ENCODE peak calls at places on chromosomes 6 and 20, in seven cellular contexts. One of them, this sample, is unnamed.

GRCh38 chr6:49205526-49205925 is 257.5 kb downstream of the MMUT start:
- DNase-seq in NCI-H345: no peak
- DNase-seq in cardiac fibroblast: no peak
- DNase-seq in A549: no peak
- DNase-seq in T-helper 2 cell: no peak
- DNase-seq in NCI-H748 treated with DMSO at 0.1 percent for 48 hours: peak
- DNase-seq in stimulated activated naive CD4-positive, alpha-beta T cell: no peak
- DNase-seq in this sample: no peak

GRCh38 chr20:10280016-10280908 is 61.6 kb downstream of the SNAP25 start:
- DNase-seq in NCI-H345: no peak
- DNase-seq in cardiac fibroblast: no peak
- DNase-seq in A549: no peak
- DNase-seq in T-helper 2 cell: no peak
- DNase-seq in NCI-H748 treated with DMSO at 0.1 percent for 48 hours: no peak
- DNase-seq in stimulated activated naive CD4-positive, alpha-beta T cell: no peak
- DNase-seq in this sample: no peak

GRCh38 chr6:133236898-133237297 is 4.3 kb upstream of the EYA4 start:
- DNase-seq in NCI-H345: no peak
- DNase-seq in cardiac fibroblast: peak
- DNase-seq in A549: peak
- DNase-seq in T-helper 2 cell: no peak
- DNase-seq in NCI-H748 treated with DMSO at 0.1 percent for 48 hours: no peak
- DNase-seq in stimulated activated naive CD4-positive, alpha-beta T cell: no peak
- DNase-seq in this sample: no peak

GRCh38 chr6:43128926-43129325 is 42.1 kb upstream of the SRF start:
- DNase-seq in NCI-H345: no peak
- DNase-seq in cardiac fibroblast: no peak
- DNase-seq in A549: no peak
- DNase-seq in T-helper 2 cell: no peak
- DNase-seq in NCI-H748 treated with DMSO at 0.1 percent for 48 hours: no peak
- DNase-seq in stimulated activated naive CD4-positive, alpha-beta T cell: no peak
- DNase-seq in this sample: no peak

GRCh38 chr20:44399446-44399845 is 43.9 kb downstream of the HNF4A start:
- DNase-seq in NCI-H345: no peak
- DNase-seq in cardiac fibroblast: no peak
- DNase-seq in A549: no peak
- DNase-seq in T-helper 2 cell: no peak
- DNase-seq in NCI-H748 treated with DMSO at 0.1 percent for 48 hours: no peak
- DNase-seq in stimulated activated naive CD4-positive, alpha-beta T cell: no peak
- DNase-seq in this sample: no peak

GRCh38 chr6:34062156-34062555 is 83.7 kb downstream of the GRM4 start:
- DNase-seq in NCI-H345: no peak
- DNase-seq in cardiac fibroblast: no peak
- DNase-seq in A549: no peak
- DNase-seq in T-helper 2 cell: no peak
- DNase-seq in NCI-H748 treated with DMSO at 0.1 percent for 48 hours: no peak
- DNase-seq in stimulated activated naive CD4-positive, alpha-beta T cell: no peak
- DNase-seq in this sample: no peak

GRCh38 chr6:136607204-136607931 is 57.1 kb upstream of the MAP7 start:
- DNase-seq in NCI-H345: peak
- DNase-seq in cardiac fibroblast: peak
- DNase-seq in A549: no peak
- DNase-seq in T-helper 2 cell: no peak
- DNase-seq in NCI-H748 treated with DMSO at 0.1 percent for 48 hours: peak
- DNase-seq in stimulated activated naive CD4-positive, alpha-beta T cell: no peak
- DNase-seq in this sample: no peak

GRCh38 chr20:43536041-43536816 is 22.6 kb upstream of the SGK2 start:
- DNase-seq in NCI-H345: no peak
- DNase-seq in cardiac fibroblast: no peak
- DNase-seq in A549: no peak
- DNase-seq in T-helper 2 cell: no peak
- DNase-seq in NCI-H748 treated with DMSO at 0.1 percent for 48 hours: no peak
- DNase-seq in stimulated activated naive CD4-positive, alpha-beta T cell: no peak
- DNase-seq in this sample: no peak

GRCh38 chr20:22504829-22505377 is 79.5 kb downstream of the FOXA2 start:
- DNase-seq in NCI-H345: no peak
- DNase-seq in cardiac fibroblast: no peak
- DNase-seq in A549: no peak
- DNase-seq in T-helper 2 cell: no peak
- DNase-seq in NCI-H748 treated with DMSO at 0.1 percent for 48 hours: no peak
- DNase-seq in stimulated activated naive CD4-positive, alpha-beta T cell: no peak
- DNase-seq in this sample: no peak

GRCh38 chr6:42629845-42630244 is 66.0 kb downstream of the UBR2 start:
- DNase-seq in NCI-H345: no peak
- DNase-seq in cardiac fibroblast: no peak
- DNase-seq in A549: no peak
- DNase-seq in T-helper 2 cell: peak
- DNase-seq in NCI-H748 treated with DMSO at 0.1 percent for 48 hours: no peak
- DNase-seq in stimulated activated naive CD4-positive, alpha-beta T cell: no peak
- DNase-seq in this sample: no peak

GRCh38 chr20:1323256-1323655 is 5.7 kb downstream of the SDCBP2 start:
- DNase-seq in NCI-H345: no peak
- DNase-seq in cardiac fibroblast: peak
- DNase-seq in A549: no peak
- DNase-seq in T-helper 2 cell: no peak
- DNase-seq in NCI-H748 treated with DMSO at 0.1 percent for 48 hours: no peak
- DNase-seq in stimulated activated naive CD4-positive, alpha-beta T cell: no peak
- DNase-seq in this sample: no peak

GRCh38 chr6:17741507-17741906 is 34.8 kb upstream of the NUP153 start:
- DNase-seq in NCI-H345: no peak
- DNase-seq in cardiac fibroblast: no peak
- DNase-seq in A549: no peak
- DNase-seq in T-helper 2 cell: no peak
- DNase-seq in NCI-H748 treated with DMSO at 0.1 percent for 48 hours: no peak
- DNase-seq in stimulated activated naive CD4-positive, alpha-beta T cell: no peak
- DNase-seq in this sample: no peak

GRCh38 chr6:6588064-6588923 is at the start of gene LY86:
- DNase-seq in NCI-H345: no peak
- DNase-seq in cardiac fibroblast: no peak
- DNase-seq in A549: no peak
- DNase-seq in T-helper 2 cell: no peak
- DNase-seq in NCI-H748 treated with DMSO at 0.1 percent for 48 hours: no peak
- DNase-seq in stimulated activated naive CD4-positive, alpha-beta T cell: no peak
- DNase-seq in this sample: no peak

GRCh38 chr6:154535146-154535545 is 24.7 kb upstream of the CNKSR3 start:
- DNase-seq in NCI-H345: no peak
- DNase-seq in cardiac fibroblast: no peak
- DNase-seq in A549: no peak
- DNase-seq in T-helper 2 cell: no peak
- DNase-seq in NCI-H748 treated with DMSO at 0.1 percent for 48 hours: no peak
- DNase-seq in stimulated activated naive CD4-positive, alpha-beta T cell: no peak
- DNase-seq in this sample: no peak

GRCh38 chr6:26268659-26269402 is 96.2 kb upstream of the BTN3A2 start:
- DNase-seq in NCI-H345: peak
- DNase-seq in cardiac fibroblast: peak
- DNase-seq in A549: no peak
- DNase-seq in T-helper 2 cell: peak
- DNase-seq in NCI-H748 treated with DMSO at 0.1 percent for 48 hours: peak
- DNase-seq in stimulated activated naive CD4-positive, alpha-beta T cell: no peak
- DNase-seq in this sample: no peak

GRCh38 chr20:62824476-62825287 is 7.8 kb downstream of the COL9A3 start:
- DNase-seq in NCI-H345: peak
- DNase-seq in cardiac fibroblast: no peak
- DNase-seq in A549: no peak
- DNase-seq in T-helper 2 cell: peak
- DNase-seq in NCI-H748 treated with DMSO at 0.1 percent for 48 hours: no peak
- DNase-seq in stimulated activated naive CD4-positive, alpha-beta T cell: peak
- DNase-seq in this sample: no peak

GRCh38 chr20:54199721-54200176 is 8.1 kb upstream of the PFDN4 start:
- DNase-seq in NCI-H345: peak
- DNase-seq in cardiac fibroblast: peak
- DNase-seq in A549: peak
- DNase-seq in T-helper 2 cell: peak
- DNase-seq in NCI-H748 treated with DMSO at 0.1 percent for 48 hours: peak
- DNase-seq in stimulated activated naive CD4-positive, alpha-beta T cell: peak
- DNase-seq in this sample: peak

GRCh38 chr6:158387578-158387977 is 75.3 kb downstream of the TULP4 start:
- DNase-seq in NCI-H345: no peak
- DNase-seq in cardiac fibroblast: no peak
- DNase-seq in A549: no peak
- DNase-seq in T-helper 2 cell: peak
- DNase-seq in NCI-H748 treated with DMSO at 0.1 percent for 48 hours: no peak
- DNase-seq in stimulated activated naive CD4-positive, alpha-beta T cell: no peak
- DNase-seq in this sample: no peak

GRCh38 chr20:7090753-7091310 is 323.3 kb downstream of the BMP2 start:
- DNase-seq in NCI-H345: no peak
- DNase-seq in cardiac fibroblast: no peak
- DNase-seq in A549: no peak
- DNase-seq in T-helper 2 cell: no peak
- DNase-seq in NCI-H748 treated with DMSO at 0.1 percent for 48 hours: no peak
- DNase-seq in stimulated activated naive CD4-positive, alpha-beta T cell: no peak
- DNase-seq in this sample: no peak

GRCh38 chr6:28747631-28748157 is 176.1 kb downstream of the TRIM27 start:
- DNase-seq in NCI-H345: no peak
- DNase-seq in cardiac fibroblast: peak
- DNase-seq in A549: peak
- DNase-seq in T-helper 2 cell: no peak
- DNase-seq in NCI-H748 treated with DMSO at 0.1 percent for 48 hours: peak
- DNase-seq in stimulated activated naive CD4-positive, alpha-beta T cell: no peak
- DNase-seq in this sample: no peak

GRCh38 chr6:894274-894673 is 201.3 kb upstream of the EXOC2 start:
- DNase-seq in NCI-H345: no peak
- DNase-seq in cardiac fibroblast: no peak
- DNase-seq in A549: no peak
- DNase-seq in T-helper 2 cell: peak
- DNase-seq in NCI-H748 treated with DMSO at 0.1 percent for 48 hours: no peak
- DNase-seq in stimulated activated naive CD4-positive, alpha-beta T cell: no peak
- DNase-seq in this sample: no peak

GRCh38 chr6:142644866-142645265 is 300.1 kb downstream of the HIVEP2 start:
- DNase-seq in NCI-H345: no peak
- DNase-seq in cardiac fibroblast: no peak
- DNase-seq in A549: no peak
- DNase-seq in T-helper 2 cell: no peak
- DNase-seq in NCI-H748 treated with DMSO at 0.1 percent for 48 hours: no peak
- DNase-seq in stimulated activated naive CD4-positive, alpha-beta T cell: no peak
- DNase-seq in this sample: no peak

This sample was measured in tibial nerve.